ENCODE peak calls at places on chromosomes 3 and 15, in nine cellular contexts. D is astrocyte of the spinal cord, E is mucosa of descending colon, K is epithelial cell of proximal tubule, Z is heart right ventricle, R is hepatocyte, B is esophagus squamous epithelium, Y is transverse colon, X is left lung. N is an unnamed sample.

GRCh38 chr3:187669675-187670504 is at the start of gene SST:
- DNase-seq in D (peak), E (no peak), K (no peak), Z (peak), R (peak), B (no peak), Y (peak), X (peak), N (no peak)

GRCh38 chr15:38768970-38769369 is 204.4 kb upstream of the RASGRP1 start:
- DNase-seq in D (peak), E (no peak), K (no peak), Z (no peak), R (peak), B (no peak), Y (no peak), X (no peak), N (no peak)

GRCh38 chr15:96230557-96231181 is 99.8 kb upstream of the NR2F2 start:
- DNase-seq in D (peak), E (no peak), K (no peak), Z (no peak), R (no peak), B (no peak), Y (no peak), X (no peak), N (no peak)

GRCh38 chr15:55407631-55407948 is 569 bp downstream of the CCPG1 start:
- DNase-seq in D (no peak), E (no peak), K (no peak), Z (no peak), R (no peak), B (no peak), Y (no peak), X (no peak), N (no peak)

GRCh38 chr3:58356054-58356453 is 23.4 kb downstream of the PXK start:
- DNase-seq in D (no peak), E (no peak), K (no peak), Z (peak), R (peak), B (no peak), Y (peak), X (no peak), N (no peak)

GRCh38 chr3:170848294-170848917 is 21.6 kb downstream of the RPL22L1 start:
- DNase-seq in D (peak), E (no peak), K (no peak), Z (no peak), R (no peak), B (no peak), Y (no peak), X (no peak), N (no peak)

GRCh38 chr3:15923640-15924405 is 126.0 kb upstream of the ANKRD28 start:
- DNase-seq in D (no peak), E (no peak), K (no peak), Z (no peak), R (no peak), B (no peak), Y (no peak), X (no peak), N (no peak)

GRCh38 chr3:46669191-46669999 is 24.1 kb downstream of the ALS2CL start:
- DNase-seq in D (no peak), E (peak), K (no peak), Z (no peak), R (no peak), B (no peak), Y (peak), X (peak), N (no peak)

GRCh38 chr15:78257681-78258080 is 6.7 kb upstream of the DNAJA4 start:
- DNase-seq in D (no peak), E (no peak), K (no peak), Z (no peak), R (no peak), B (no peak), Y (no peak), X (no peak), N (no peak)

GRCh38 chr3:197718904-197719303 is 17.8 kb downstream of the RUBCN start:
- DNase-seq in D (peak), E (no peak), K (peak), Z (no peak), R (peak), B (no peak), Y (no peak), X (no peak), N (no peak)

GRCh38 chr15:92571824-92572223 is 83.8 kb downstream of the FAM174B start:
- DNase-seq in D (no peak), E (no peak), K (no peak), Z (no peak), R (no peak), B (no peak), Y (no peak), X (no peak), N (no peak)

GRCh38 chr3:128060473-128061381 is 8.5 kb downstream of the SEC61A1 start:
- DNase-seq in D (peak), E (no peak), K (no peak), Z (no peak), R (no peak), B (no peak), Y (no peak), X (no peak), N (no peak)

GRCh38 chr3:16309558-16309957 is 44.5 kb downstream of the OXNAD1 start:
- DNase-seq in D (peak), E (no peak), K (no peak), Z (no peak), R (no peak), B (no peak), Y (no peak), X (no peak), N (no peak)

GRCh38 chr3:193016437-193016887 is 98.8 kb upstream of the MB21D2 start:
- DNase-seq in D (peak), E (no peak), K (no peak), Z (peak), R (no peak), B (no peak), Y (no peak), X (no peak), N (no peak)

GRCh38 chr3:170632780-170633179 is 46.9 kb upstream of the SLC7A14 start:
- DNase-seq in D (peak), E (no peak), K (peak), Z (no peak), R (no peak), B (no peak), Y (no peak), X (no peak), N (peak)

GRCh38 chr3:30259730-30260129 is 346.7 kb upstream of the TGFBR2 start:
- DNase-seq in D (no peak), E (no peak), K (no peak), Z (no peak), R (no peak), B (no peak), Y (no peak), X (no peak), N (no peak)

GRCh38 chr3:43857361-43858051 is 166.8 kb downstream of the ABHD5 start:
- DNase-seq in D (peak), E (no peak), K (no peak), Z (no peak), R (no peak), B (no peak), Y (no peak), X (no peak), N (no peak)

GRCh38 chr3:141979050-141979671 is 102.7 kb downstream of the ATP1B3 start:
- DNase-seq in D (peak), E (no peak), K (no peak), Z (no peak), R (no peak), B (no peak), Y (no peak), X (no peak), N (no peak)

GRCh38 chr15:83565553-83566159 is 88.3 kb upstream of the ADAMTSL3 start:
- DNase-seq in D (peak), E (no peak), K (no peak), Z (no peak), R (peak), B (no peak), Y (no peak), X (no peak), N (no peak)

GRCh38 chr3:73399666-73400253 is 225.0 kb downstream of the PDZRN3 start:
- DNase-seq in D (no peak), E (no peak), K (no peak), Z (no peak), R (no peak), B (no peak), Y (no peak), X (no peak), N (no peak)

GRCh38 chr15:43266386-43266785 is 342 bp downstream of the TGM5 start:
- DNase-seq in D (no peak), E (no peak), K (no peak), Z (no peak), R (no peak), B (no peak), Y (no peak), X (no peak), N (no peak)

GRCh38 chr3:110815008-110815583 is 256.5 kb upstream of the NECTIN3 start:
- DNase-seq in D (no peak), E (no peak), K (peak), Z (no peak), R (peak), B (no peak), Y (no peak), X (no peak), N (no peak)

GRCh38 chr3:25461946-25462345 is 33.9 kb downstream of the RARB start:
- DNase-seq in D (no peak), E (no peak), K (no peak), Z (no peak), R (no peak), B (no peak), Y (no peak), X (no peak), N (no peak)

GRCh38 chr3:170809021-170809974 is 60.7 kb downstream of the RPL22L1 start:
- DNase-seq in D (peak), E (no peak), K (peak), Z (peak), R (peak), B (no peak), Y (peak), X (no peak), N (peak)

GRCh38 chr3:15535757-15536156 is 14.3 kb upstream of the COLQ start:
- DNase-seq in D (no peak), E (no peak), K (no peak), Z (no peak), R (no peak), B (no peak), Y (no peak), X (no peak), N (no peak)

GRCh38 chr3:171113716-171114115 is 87.2 kb upstream of the SLC2A2 start:
- DNase-seq in D (no peak), E (no peak), K (no peak), Z (no peak), R (no peak), B (no peak), Y (no peak), X (no peak), N (no peak)

GRCh38 chr3:33826688-33827087 is 28.3 kb downstream of the PDCD6IP start:
- DNase-seq in D (peak), E (no peak), K (no peak), Z (no peak), R (no peak), B (no peak), Y (no peak), X (no peak), N (no peak)

GRCh38 chr3:108518895-108519294 is 8.5 kb upstream of the MYH15 start:
- DNase-seq in D (peak), E (no peak), K (no peak), Z (no peak), R (no peak), B (no peak), Y (no peak), X (no peak), N (no peak)

GRCh38 chr3:43951813-43952212 is 261.1 kb downstream of the ABHD5 start:
- DNase-seq in D (no peak), E (no peak), K (no peak), Z (no peak), R (no peak), B (no peak), Y (no peak), X (no peak), N (no peak)

GRCh38 chr15:78620839-78621421 is at the start of gene CHRNA3:
- DNase-seq in D (no peak), E (no peak), K (no peak), Z (no peak), R (no peak), B (no peak), Y (no peak), X (no peak), N (no peak)

GRCh38 chr3:108589081-108589997 is at the start of the genes CIP2A and DZIP3:
- DNase-seq in D (peak), E (peak), K (peak), Z (peak), R (peak), B (peak), Y (peak), X (peak), N (peak)

GRCh38 chr3:99627062-99627826 is 11.2 kb upstream of the COL8A1 start:
- DNase-seq in D (peak), E (no peak), K (no peak), Z (no peak), R (no peak), B (no peak), Y (no peak), X (no peak), N (no peak)

GRCh38 chr3:69712933-69713332 is 26.3 kb upstream of the MITF start:
- DNase-seq in D (no peak), E (no peak), K (no peak), Z (no peak), R (no peak), B (no peak), Y (no peak), X (no peak), N (no peak)

GRCh38 chr3:101010316-101010715 is 17.1 kb upstream of the ABI3BP start:
- DNase-seq in D (no peak), E (no peak), K (no peak), Z (no peak), R (no peak), B (no peak), Y (no peak), X (no peak), N (no peak)

GRCh38 chr3:150172356-150172755 is 201.7 kb upstream of the PFN2 start:
- DNase-seq in D (no peak), E (no peak), K (no peak), Z (no peak), R (no peak), B (no peak), Y (no peak), X (no peak), N (no peak)

GRCh38 chr3:24359645-24360462 is 134.8 kb downstream of the THRB start:
- DNase-seq in D (no peak), E (no peak), K (no peak), Z (no peak), R (no peak), B (no peak), Y (no peak), X (no peak), N (no peak)
- TF ChIP-seq CTCF in D (no peak), E (no peak), K (peak), Z (peak), R (no peak), B (no peak), Y (peak), X (no peak), N (no peak)

DNA sequence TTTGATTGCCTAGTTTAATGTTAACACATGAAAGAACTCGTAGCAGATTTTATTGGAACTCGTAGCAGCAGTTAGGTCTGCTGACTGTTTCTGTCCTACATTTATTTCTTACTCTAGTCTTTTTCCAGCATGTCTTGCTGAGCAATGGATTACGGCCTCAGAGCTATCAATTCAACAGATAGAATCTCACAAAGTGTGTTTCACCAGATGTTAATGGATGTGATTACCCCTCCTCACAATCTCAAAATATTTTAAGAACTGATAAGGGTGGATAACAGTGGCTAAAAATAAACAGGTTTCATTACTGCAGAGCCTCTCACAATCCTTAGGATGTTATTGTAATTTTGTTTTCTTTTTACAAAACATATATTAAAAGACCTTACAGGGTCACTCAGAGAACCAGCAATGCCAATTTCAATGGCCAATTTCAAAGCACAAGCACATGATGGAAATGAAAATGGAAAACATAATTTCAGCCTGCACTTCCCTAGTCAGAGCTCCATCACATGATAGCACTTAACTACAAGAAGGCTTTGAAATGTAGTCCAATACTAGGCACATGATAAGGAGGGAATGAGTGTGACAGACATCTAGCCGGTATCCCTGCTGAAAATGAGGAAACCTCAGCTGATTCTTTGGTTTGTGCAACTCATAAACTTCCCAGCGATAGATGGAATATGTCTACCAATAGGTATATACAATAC is 838.1 kb upstream of the SEMA6D start:
- DNase-seq in D (no peak), E (no peak), K (no peak), Z (no peak), R (no peak), B (no peak), Y (no peak), X (no peak), N (no peak)
- H3K4me3 ChIP-seq in D (no peak), E (no peak), K (no peak), Z (no peak), R (no peak), B (no peak), Y (no peak), X (no peak), N (no peak)

DNA sequence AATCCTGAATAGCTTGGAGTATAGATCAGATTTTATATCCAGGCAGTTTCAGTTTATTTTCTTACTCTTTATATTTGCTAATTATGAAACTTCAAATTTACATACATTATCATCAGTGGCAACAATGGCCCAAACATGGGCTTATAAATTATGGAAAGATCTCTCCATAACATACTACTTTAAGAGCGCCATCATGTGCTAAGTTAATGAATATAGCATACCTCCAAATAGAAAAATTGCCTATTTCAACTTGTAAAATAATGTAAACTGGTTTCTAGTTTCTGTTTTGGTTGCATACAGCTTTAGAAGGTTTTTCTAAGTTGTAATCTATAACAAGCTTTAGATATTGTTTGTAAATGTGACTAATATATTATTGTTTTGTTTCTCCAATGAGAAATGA is 531.3 kb upstream of the UBE2E2 start:
- DNase-seq in D (no peak), E (no peak), K (no peak), Z (no peak), R (no peak), B (no peak), Y (no peak), X (no peak), N (no peak)
- TF ChIP-seq CTCF in D (no peak), E (no peak), K (no peak), Z (no peak), R (no peak), B (no peak), Y (no peak), X (no peak), N (no peak)

GRCh38 chr3:14172480-14172879 is 5.9 kb downstream of the XPC start:
- DNase-seq in D (no peak), E (no peak), K (no peak), Z (no peak), R (no peak), B (no peak), Y (no peak), X (no peak), N (no peak)

GRCh38 chr3:14178247-14179113 is at the start of the genes LSM3 and XPC:
- DNase-seq in D (peak), E (peak), K (peak), Z (peak), R (peak), B (peak), Y (peak), X (peak), N (peak)

GRCh38 chr3:14174483-14174882 is 3.9 kb downstream of the XPC start:
- DNase-seq in D (no peak), E (no peak), K (no peak), Z (no peak), R (no peak), B (no peak), Y (no peak), X (no peak), N (no peak)

GRCh38 chr3:14177580-14178246 is 688 bp downstream of the XPC start:
- DNase-seq in D (peak), E (no peak), K (no peak), Z (no peak), R (no peak), B (no peak), Y (no peak), X (no peak), N (no peak)

DNA sequence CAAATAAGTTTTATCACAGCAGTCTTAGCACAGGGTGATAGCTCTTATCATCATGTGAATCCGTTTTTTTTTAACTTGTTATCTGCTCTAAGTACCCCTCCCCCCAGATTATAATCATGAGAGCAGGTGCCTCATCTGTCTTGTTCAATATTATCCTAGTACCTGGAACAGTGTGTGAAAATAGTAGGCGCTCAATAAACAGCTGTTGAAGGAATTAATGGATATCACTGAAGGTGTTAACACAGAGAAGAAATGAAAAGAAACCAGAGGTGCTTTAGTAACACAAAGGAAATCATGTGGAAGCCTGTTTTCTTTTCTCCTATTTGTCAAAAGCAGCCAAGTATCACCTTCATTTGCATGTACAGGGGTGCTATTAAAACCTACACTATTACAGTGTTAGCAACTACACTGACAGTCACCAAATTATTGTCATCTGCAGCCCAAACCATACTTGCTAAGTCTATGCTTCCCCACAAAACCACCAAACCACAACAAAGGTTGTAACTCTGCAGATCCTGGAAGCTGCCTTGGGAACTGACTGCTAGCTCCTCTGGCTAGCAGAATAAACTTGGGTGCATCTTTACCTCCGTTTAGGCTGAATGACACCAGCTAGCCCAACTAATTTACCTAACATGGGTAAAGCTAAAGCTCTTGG is 2.9 kb downstream of the XPC start:
- DNase-seq in D (peak), E (no peak), K (no peak), Z (no peak), R (no peak), B (no peak), Y (no peak), X (no peak), N (peak)
- H3K4me3 ChIP-seq in D (no peak), E (no peak), K (no peak), Z (no peak), R (no peak), B (no peak), Y (no peak), X (no peak), N (peak)

GRCh38 chr3:53045107-53045783 is 628 bp downstream of the SFMBT1 start:
- DNase-seq in D (peak), E (peak), K (no peak), Z (peak), R (peak), B (no peak), Y (peak), X (peak), N (no peak)
- TF ChIP-seq CTCF in D (no peak), E (no peak), K (no peak), Z (no peak), R (no peak), B (no peak), Y (no peak), X (no peak), N (no peak)

GRCh38 chr15:57596301-57596855 is 4.7 kb downstream of the MYZAP start:
- DNase-seq in D (no peak), E (no peak), K (no peak), Z (no peak), R (no peak), B (no peak), Y (no peak), X (no peak), N (no peak)

GRCh38 chr15:57592426-57592825 is 722 bp downstream of the MYZAP start:
- DNase-seq in D (no peak), E (no peak), K (no peak), Z (no peak), R (no peak), B (no peak), Y (no peak), X (no peak), N (no peak)

GRCh38 chr15:57592836-57593420 is 1.2 kb downstream of the MYZAP start:
- DNase-seq in D (no peak), E (no peak), K (no peak), Z (no peak), R (no peak), B (no peak), Y (no peak), X (no peak), N (no peak)

GRCh38 chr15:57595011-57595866 is 3.5 kb downstream of the MYZAP start:
- DNase-seq in D (no peak), E (no peak), K (no peak), Z (peak), R (peak), B (no peak), Y (no peak), X (no peak), N (no peak)

GRCh38 chr15:57594479-57594878 is 2.8 kb downstream of the MYZAP start:
- DNase-seq in D (no peak), E (no peak), K (no peak), Z (no peak), R (no peak), B (no peak), Y (no peak), X (no peak), N (no peak)
- H3K4me3 ChIP-seq in D (no peak), E (no peak), K (no peak), Z (peak), R (no peak), B (no peak), Y (no peak), X (no peak), N (no peak)

GRCh38 chr3:78988324-78988723 is 779.5 kb downstream of the ROBO1 start:
- DNase-seq in D (peak), E (no peak), K (peak), Z (no peak), R (peak), B (no peak), Y (no peak), X (no peak), N (no peak)
- TF ChIP-seq CTCF in D (peak), E (no peak), K (peak), Z (no peak), R (peak), B (peak), Y (peak), X (no peak), N (no peak)

N was measured in GM12864.